ENCODE peak calls at places on chromosomes 1 and 21, in six cellular contexts. S, A, N, B, K and M are unnamed samples.

GRCh38 chr1:5837976-5838653 is 154.1 kb downstream of the NPHP4 start:
- DNase-seq in S (no peak), N (no peak), A (no peak), K (no peak), B (no peak), M (no peak)

GRCh38 chr1:100034465-100034864 is 64.7 kb downstream of the SLC35A3 start:
- DNase-seq in A (peak; percentile 54), B (no peak), K (peak; percentile 38), N (no peak), S (peak; percentile 47), M (no peak)

GRCh38 chr1:215002471-215002870 is 80.1 kb upstream of the KCNK2 start:
- DNase-seq in N (no peak), A (no peak), K (peak; percentile 75), B (peak; percentile 31), S (peak; percentile 93), M (no peak)

GRCh38 chr1:14739433-14739832 is 140.9 kb downstream of the KAZN start:
- DNase-seq in A (no peak), N (no peak), S (no peak), K (no peak), B (no peak), M (no peak)

GRCh38 chr1:77392486-77392885 is 110.7 kb downstream of the AK5 start:
- DNase-seq in B (no peak), A (no peak), K (no peak), S (no peak), N (no peak), M (no peak)

GRCh38 chr1:99004270-99005141 is at the start of gene PLPPR5:
- DNase-seq in K (peak; percentile 19), B (no peak), N (no peak), A (peak; percentile 31), S (peak; percentile 68), M (peak; percentile 3)

GRCh38 chr1:102434421-102434820 is 437.7 kb upstream of the OLFM3 start:
- DNase-seq in A (peak; percentile 23), K (no peak), N (no peak), B (no peak), S (peak; percentile 8), M (peak; percentile 70)

GRCh38 chr21:38120984-38121855 is 135.6 kb upstream of the KCNJ15 start:
- DNase-seq in B (no peak), S (no peak), A (no peak), K (no peak), N (no peak), M (peak; percentile 35)

GRCh38 chr1:31181515-31182343 is 58.0 kb downstream of the NKAIN1 start:
- DNase-seq in K (no peak), S (peak; percentile 51), A (peak; percentile 37), B (peak; percentile 35), N (peak; percentile 66), M (no peak)

GRCh38 chr1:4653328-4653660 is 1.1 kb upstream of the AJAP1 start:
- DNase-seq in K (no peak), A (no peak), S (no peak), N (no peak), B (no peak), M (no peak)

GRCh38 chr1:68185743-68186142 is 46.6 kb downstream of the WLS start:
- DNase-seq in S (no peak), B (no peak), N (no peak), A (no peak), K (no peak), M (no peak)

GRCh38 chr1:156980551-156980950 is 60.1 kb downstream of the LRRC71 start:
- DNase-seq in N (no peak), A (no peak), S (no peak), K (no peak), B (no peak), M (no peak)

GRCh38 chr1:64540265-64540791 is 70.4 kb downstream of the CACHD1 start:
- DNase-seq in K (no peak), B (no peak), A (no peak), S (peak; percentile 67), N (no peak), M (no peak)

DNA sequence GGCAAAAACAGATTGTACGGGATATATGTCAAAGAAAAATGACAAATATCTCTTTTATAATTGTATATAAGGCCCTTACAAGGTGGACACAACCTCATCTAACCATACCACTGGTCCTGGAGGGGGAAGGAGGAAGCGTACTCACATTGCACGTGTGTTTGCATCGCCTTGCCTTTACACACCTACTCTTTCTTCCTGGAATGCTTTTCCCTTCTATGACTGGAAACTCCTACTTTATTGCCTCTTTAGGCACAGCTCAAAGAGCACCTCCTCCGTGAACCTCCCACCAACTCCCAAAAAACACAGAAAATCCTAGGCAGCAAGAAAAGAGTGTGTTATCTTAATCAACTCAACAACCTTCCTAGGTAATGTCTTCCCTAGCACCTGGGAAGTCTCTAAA is 99.7 kb upstream of the LBR start:
- DNase-seq in B (no peak), K (no peak), A (no peak), S (no peak), N (peak; percentile 54), M (no peak)
- H3K36me3 ChIP-seq in B (no peaks in the 10 kb centered on the region), K (peaks cover 10% of the 10 kb centered on the region), A (peaks cover 38% of the 10 kb centered on the region), S (peaks cover 14% of the 10 kb centered on the region), N (no peaks in the 10 kb centered on the region), M (peaks cover 37% of the 10 kb centered on the region)

DNA sequence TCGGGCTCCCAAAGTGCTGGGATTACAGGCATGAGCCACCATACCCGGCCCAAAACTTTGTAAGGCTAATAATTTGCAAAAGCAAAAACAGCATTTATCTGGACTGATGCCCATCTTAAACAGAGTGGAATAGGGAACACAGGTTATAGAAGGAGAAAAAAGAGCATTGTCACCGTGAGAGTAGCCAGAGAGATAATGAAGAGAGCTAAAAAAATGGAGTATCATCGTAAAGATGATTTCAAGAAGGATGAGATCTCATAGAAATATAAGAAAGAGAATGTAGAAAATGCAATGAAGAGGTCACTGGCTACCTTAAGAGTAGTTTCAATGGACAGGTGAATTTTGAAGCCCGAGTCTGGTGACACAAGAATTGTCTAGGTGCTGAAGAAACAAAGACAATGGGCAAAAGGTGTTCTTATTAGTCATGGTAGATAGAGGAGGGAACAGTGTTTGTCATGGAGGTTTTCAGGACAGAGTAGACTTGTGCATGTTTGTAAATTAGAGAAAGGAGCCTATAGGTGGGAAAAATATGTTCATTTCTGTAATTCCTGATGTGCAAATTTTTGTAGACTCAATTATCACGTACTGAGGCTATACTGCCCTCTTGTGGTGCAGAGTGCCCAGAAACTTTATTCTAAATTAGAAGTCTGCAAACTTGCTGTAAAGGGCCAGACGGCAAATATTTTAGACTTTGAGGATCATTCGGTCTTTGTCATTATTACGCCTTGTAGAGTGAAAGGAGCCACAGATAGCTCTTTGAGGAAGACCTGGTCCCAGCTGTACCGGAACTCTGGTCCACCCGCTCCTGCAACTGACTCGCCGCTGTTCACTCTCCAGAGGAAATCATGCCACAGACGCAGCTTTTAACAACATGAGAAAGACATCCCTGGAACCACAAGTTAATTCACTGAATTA is 8.1 kb upstream of the TMEM183A start:
- DNase-seq in K (peak; percentile 52), S (peak; percentile 68), A (peak; percentile 57), N (peak; percentile 69), B (peak; percentile 31), M (peak; percentile 82)
- H3K4me1 ChIP-seq in K (no peaks in the 10 kb centered on the region), S (no peaks in the 10 kb centered on the region), A (peaks cover 1% of the 10 kb centered on the region), N (no peaks in the 10 kb centered on the region), B (no peaks in the 10 kb centered on the region), M (no peaks in the 10 kb centered on the region)

DNA sequence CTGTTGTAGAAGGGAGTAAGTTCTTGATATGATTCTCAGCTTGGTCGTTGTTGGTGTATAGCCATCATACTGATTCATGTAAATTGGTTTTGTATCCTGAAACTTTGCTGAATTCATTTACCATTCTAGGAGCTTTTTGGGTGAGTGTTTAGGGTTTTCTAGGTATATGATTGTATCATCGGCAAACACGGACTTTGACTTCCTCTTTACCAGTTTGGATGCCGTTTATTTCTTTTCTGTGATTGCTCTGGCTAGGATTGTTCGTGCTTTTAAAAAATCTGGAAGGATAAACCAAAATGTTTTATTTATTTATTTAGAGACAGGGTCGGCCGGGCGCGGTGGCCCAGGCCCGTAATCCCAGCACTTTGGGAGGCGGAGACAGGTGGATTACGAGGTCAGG is 20.6 kb downstream of the RRP1B start:
- DNase-seq in N (no peak), A (no peak), S (no peak), B (no peak), K (no peak), M (no peak)
- H3K36me3 ChIP-seq in N (peaks cover 19% of the 10 kb centered on the region), A (peaks cover 65% of the 10 kb centered on the region), S (peaks cover 7% of the 10 kb centered on the region), B (no peaks in the 10 kb centered on the region), K (peaks cover 35% of the 10 kb centered on the region), M (peaks cover 83% of the 10 kb centered on the region)

GRCh38 chr1:89844860-89845259 is 24.0 kb downstream of the LRRC8D start:
- DNase-seq in N (no peak), A (no peak), B (no peak), S (no peak), K (no peak), M (no peak)

GRCh38 chr1:89841507-89841906 is 20.7 kb downstream of the LRRC8D start:
- DNase-seq in A (no peak), N (no peak), S (no peak), B (no peak), K (no peak), M (no peak)

GRCh38 chr1:89842547-89843278 is 21.9 kb downstream of the LRRC8D start:
- DNase-seq in A (peak; percentile 79), S (peak; percentile 53), K (peak; percentile 57), B (no peak), N (no peak), M (peak; percentile 5)

GRCh38 chr1:89844236-89844807 is 23.5 kb downstream of the LRRC8D start:
- DNase-seq in N (no peak), B (no peak), S (peak; percentile 44), K (peak; percentile 55), A (peak; percentile 60), M (no peak)

GRCh38 chr1:89843279-89844121 is 22.7 kb downstream of the LRRC8D start:
- DNase-seq in S (peak; percentile 84), K (peak; percentile 66), B (peak; percentile 53), A (peak; percentile 78), N (peak; percentile 77), M (peak; percentile 84)
- H3K4me1 ChIP-seq in S (peaks cover 6% of the 10 kb centered on the region), K (peaks cover 6% of the 10 kb centered on the region), B (peaks cover 8% of the 10 kb centered on the region), A (peaks cover 3% of the 10 kb centered on the region), N (peaks cover 7% of the 10 kb centered on the region), M (no peaks in the 10 kb centered on the region)

DNA sequence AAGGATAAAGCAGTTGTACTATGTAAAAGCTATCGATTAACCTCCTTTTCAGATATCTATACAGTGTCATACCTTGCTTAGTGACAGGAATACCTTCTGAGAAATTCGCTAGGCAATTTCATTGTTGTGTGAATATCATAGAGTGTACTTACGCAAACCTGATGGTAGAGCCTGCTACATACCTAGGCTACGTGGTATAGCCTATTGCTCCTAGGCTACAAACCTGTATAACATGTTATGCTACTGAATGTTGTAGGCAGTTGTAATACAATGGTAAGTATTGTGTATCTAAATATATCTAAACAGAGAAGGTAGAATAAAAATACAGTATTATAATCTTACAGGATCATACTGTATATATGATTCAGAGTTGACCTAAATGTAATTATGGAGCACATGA is 26.5 kb downstream of the FLVCR1 start:
- DNase-seq in K (no peak), N (no peak), B (no peak), S (no peak), A (no peak), M (no peak)
- H3K36me3 ChIP-seq in K (peaks cover 16% of the 10 kb centered on the region), N (no peaks in the 10 kb centered on the region), B (no peaks in the 10 kb centered on the region), S (peaks cover 32% of the 10 kb centered on the region), A (peaks cover 75% of the 10 kb centered on the region), M (peaks cover 91% of the 10 kb centered on the region)

GRCh38 chr1:9320520-9321479 is 28.1 kb downstream of the SPSB1 start:
- DNase-seq in S (no peak), K (peak; percentile 79), N (no peak), A (peak; percentile 84), B (no peak), M (no peak)
- H3K4me1 ChIP-seq in S (peaks cover 40% of the 10 kb centered on the region), K (peaks cover 46% of the 10 kb centered on the region), N (peaks cover 6% of the 10 kb centered on the region), A (peaks cover 72% of the 10 kb centered on the region), B (peaks cover 37% of the 10 kb centered on the region), M (peaks cover 2% of the 10 kb centered on the region)

GRCh38 chr1:158084747-158085146 is 91.3 kb downstream of the KIRREL1 start:
- DNase-seq in S (no peak), A (no peak), B (no peak), N (no peak), K (no peak), M (no peak)
- H3K36me3 ChIP-seq in S (peaks cover 63% of the 10 kb centered on the region), A (peaks cover 94% of the 10 kb centered on the region), B (no peaks in the 10 kb centered on the region), N (no peaks in the 10 kb centered on the region), K (peaks cover 80% of the 10 kb centered on the region), M (peaks cover 25% of the 10 kb centered on the region)